ENCODE peak calls at places on chromosomes 16 and 17, in four cellular contexts. F is A549, Y is K562, K is GM12878. U is an unnamed sample.

GRCh38 chr17:63082952-63083351 is 116.9 kb downstream of the TANC2 start:
- DNase-seq in K (no peak), Y (no peak), F (no peak), U (no peak)

GRCh38 chr17:64580384-64581307 is 73.9 kb downstream of the CEP95 start:
- DNase-seq in Y (no peak), F (no peak), K (no peak), U (no peak)

GRCh38 chr17:45302649-45303173 is 14.1 kb downstream of the MAP3K14 start:
- DNase-seq in K (peak; percentile 89), F (no peak), Y (no peak), U (no peak)

GRCh38 chr17:55265434-55266021 is 768 bp downstream of the HLF start:
- DNase-seq in Y (no peak), K (no peak), F (no peak), U (no peak)

GRCh38 chr16:24036614-24037013 is 200.8 kb downstream of the PRKCB start:
- DNase-seq in F (peak; percentile 48), K (no peak), Y (peak; percentile 37), U (peak; percentile 46)

GRCh38 chr17:10532026-10532425 is 13.7 kb upstream of the MYH1 start:
- DNase-seq in F (no peak), K (no peak), Y (no peak), U (no peak)

GRCh38 chr16:49461517-49461951 is 87.9 kb downstream of the C16orf78 start:
- DNase-seq in Y (no peak), F (no peak), K (no peak), U (no peak)

GRCh38 chr17:8954339-8954738 is 11.2 kb downstream of the PIK3R5 start:
- DNase-seq in K (no peak), F (no peak), Y (no peak), U (no peak)

GRCh38 chr17:78343433-78344201 is 16.3 kb downstream of the SOCS3 start:
- DNase-seq in K (no peak), F (no peak), Y (no peak), U (no peak)

GRCh38 chr16:13961099-13961811 is 41.3 kb downstream of the ERCC4 start:
- DNase-seq in K (no peak), Y (no peak), F (peak; percentile 31), U (peak; percentile 56)
- TF ChIP-seq MAX in K (no peak), Y (no peak), F (no peak), U (no peak)

GRCh38 chr16:1169285-1170075 is 16.6 kb downstream of the CACNA1H start:
- DNase-seq in Y (no peak), K (no peak), F (no peak), U (no peak)

GRCh38 chr16:1164975-1165374 is 12.1 kb downstream of the CACNA1H start:
- DNase-seq in F (no peak), Y (no peak), K (no peak), U (no peak)

GRCh38 chr16:1165511-1165910 is 12.6 kb downstream of the CACNA1H start:
- DNase-seq in Y (no peak), F (no peak), K (no peak), U (no peak)

GRCh38 chr16:1168837-1169236 is 15.9 kb downstream of the CACNA1H start:
- DNase-seq in F (no peak), K (no peak), Y (no peak), U (no peak)

GRCh38 chr16:1167276-1168107 is 14.6 kb downstream of the CACNA1H start:
- DNase-seq in K (no peak), Y (no peak), F (no peak), U (no peak)
- TF ChIP-seq CEBPB in K (no peak), Y (no peak), F (no peak), U (no peak)

GRCh38 chr16:89642574-89642973 is 14.9 kb downstream of the CHMP1A start:
- DNase-seq in Y (no peak), K (no peak), F (no peak), U (no peak)
- TF ChIP-seq BHLHE40 in Y (no peak), K (no peak), F (no peak), U (no peak)

GRCh38 chr16:85863384-85863774 is 35.6 kb upstream of the IRF8 start:
- DNase-seq in K (no peak), Y (no peak), F (no peak), U (no peak)
- TF ChIP-seq MAX in K (no peak), Y (no peak), F (no peak), U (no peak)

GRCh38 chr16:10128397-10129258 is 53.6 kb downstream of the GRIN2A start:
- DNase-seq in Y (no peak), K (no peak), F (no peak), U (no peak)
- TF ChIP-seq CEBPB in Y (no peak), K (no peak), F (no peak), U (no peak)

GRCh38 chr17:2058521-2059124 is 3.7 kb downstream of the HIC1 start:
- DNase-seq in Y (no peak), F (peak; percentile 80), K (no peak), U (no peak)
- TF ChIP-seq BHLHE40 in Y (no peak), F (no peak), K (no peak), U (no peak)

GRCh38 chr16:57757326-57757786 is 21.8 kb downstream of the KATNB1 start:
- DNase-seq in Y (peak; percentile 93), K (no peak), F (peak; percentile 83), U (peak; percentile 73)
- TF ChIP-seq MAX in Y (no peak), K (no peak), F (peak; percentile 49), U (no peak)

GRCh38 chr17:41617136-41617535 is 4.6 kb upstream of the KRT16 start:
- DNase-seq in Y (no peak), F (no peak), K (no peak), U (no peak)

GRCh38 chr17:41614098-41614497 is 1.5 kb upstream of the KRT16 start:
- DNase-seq in Y (no peak), K (no peak), F (no peak), U (no peak)

GRCh38 chr17:41613277-41614082 is 913 bp upstream of the KRT16 start:
- DNase-seq in K (no peak), Y (no peak), F (no peak), U (no peak)

GRCh38 chr17:41617698-41618097 is 5.1 kb upstream of the KRT16 start:
- DNase-seq in F (no peak), Y (no peak), K (no peak), U (no peak)

DNA sequence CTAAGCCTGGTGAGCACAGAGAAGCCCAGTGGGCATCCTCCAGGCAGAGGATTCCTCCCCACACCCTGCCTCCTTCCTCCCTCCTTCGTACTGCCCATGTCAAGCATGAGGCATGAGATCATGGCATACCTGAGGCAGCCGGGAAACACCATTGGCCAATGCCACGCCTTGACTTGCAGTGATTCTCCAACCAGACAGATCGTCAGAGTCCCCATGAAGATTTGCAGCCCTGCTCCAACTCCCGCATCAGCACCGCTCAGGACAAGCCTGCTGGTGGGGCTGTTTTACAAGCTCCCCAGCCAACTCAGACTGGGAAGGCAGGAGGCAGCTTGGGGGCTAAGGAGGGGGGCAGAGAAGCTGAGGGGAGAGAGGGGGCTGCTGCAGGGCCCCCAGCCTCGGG is 2.9 kb upstream of the KRT16 start:
- DNase-seq in F (peak; percentile 58), K (no peak), Y (no peak), U (no peak)
- TF ChIP-seq CEBPB in F (no peak), K (no peak), Y (no peak), U (no peak)

GRCh38 chr16:72191551-72191950 is 19.6 kb upstream of the PMFBP1 start:
- DNase-seq in Y (no peak), F (no peak), K (no peak), U (no peak)

GRCh38 chr16:72198641-72199250 is 26.8 kb upstream of the PMFBP1 start:
- DNase-seq in F (no peak), K (no peak), Y (no peak), U (no peak)

GRCh38 chr16:72197556-72197955 is 25.6 kb upstream of the PMFBP1 start:
- DNase-seq in F (no peak), Y (no peak), K (no peak), U (no peak)

GRCh38 chr16:72198021-72198420 is 26.1 kb upstream of the PMFBP1 start:
- DNase-seq in F (no peak), K (no peak), Y (peak; percentile 14), U (no peak)

GRCh38 chr16:72195609-72196008 is 23.7 kb upstream of the PMFBP1 start:
- DNase-seq in F (no peak), Y (no peak), K (no peak), U (no peak)
- TF ChIP-seq BHLHE40 in F (no peak), Y (no peak), K (no peak), U (no peak)

DNA sequence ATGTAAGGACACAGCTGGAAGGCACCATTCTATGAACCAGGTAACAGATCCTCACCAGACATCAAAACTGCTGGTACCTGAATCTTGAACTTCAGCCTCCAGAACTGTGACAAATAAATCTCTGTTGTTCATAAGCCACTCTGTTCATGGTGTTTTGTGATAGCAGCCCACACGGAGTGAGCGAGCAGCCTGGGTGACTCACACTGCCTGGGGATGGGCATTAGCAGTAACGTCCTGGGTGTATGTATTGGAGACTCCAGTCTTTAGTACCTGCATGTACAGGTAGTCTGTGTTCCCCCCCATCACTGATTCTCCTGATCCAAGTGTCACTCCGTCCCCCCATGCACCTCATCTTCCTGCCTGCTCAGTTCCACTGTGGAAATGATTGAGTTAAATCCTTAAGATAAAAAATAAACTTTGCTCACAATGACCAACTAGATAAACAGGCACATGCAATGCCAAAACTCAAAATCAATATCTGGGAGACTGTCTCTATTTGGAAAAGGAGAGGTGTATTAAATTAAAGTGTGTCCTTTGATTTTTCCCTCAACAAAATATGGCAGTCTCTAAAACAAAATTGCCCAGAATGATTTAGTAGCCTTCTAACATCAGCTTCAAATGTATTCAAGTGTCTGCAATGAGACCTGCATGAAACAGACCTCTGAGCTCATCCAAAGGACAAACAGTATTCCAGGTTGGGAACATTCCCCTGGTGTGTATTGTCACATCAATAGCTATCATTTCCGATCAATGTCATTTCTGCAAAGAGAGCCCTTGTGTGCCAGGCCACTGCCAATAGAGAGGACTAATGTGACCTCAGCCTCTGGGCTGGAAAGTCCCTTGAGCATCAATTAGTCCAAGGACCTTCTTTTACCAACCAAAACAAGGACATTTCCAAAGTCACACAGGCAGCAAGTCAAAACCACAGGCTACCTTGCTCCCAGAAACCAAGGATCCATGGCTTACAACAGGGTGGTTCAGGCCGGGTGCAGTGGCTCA is 12.2 kb upstream of the VAT1L start:
- DNase-seq in Y (no peak), K (no peak), F (no peak), U (peak; percentile 39)
- TF ChIP-seq MAX in Y (no peak), K (no peak), F (no peak), U (no peak)

U was measured in HepG2.